ENCODE peak calls at places on chromosome 10, in four cellular contexts. L is HepG2, V is GM12878, C is K562. E is an unnamed sample.

GRCh38 chr10:12844796-12845524 is 156.6 kb downstream of the CCDC3 start:
- DNase-seq in L (peak), C (no peak), V (no peak), E (peak)

GRCh38 chr10:48932831-48933670 is 6.6 kb downstream of the LRRC18 start:
- DNase-seq in C (no peak), L (no peak), V (no peak), E (no peak)

GRCh38 chr10:101829561-101830315 is 11.5 kb upstream of the OGA start:
- DNase-seq in V (no peak), C (peak), L (no peak), E (peak)

GRCh38 chr10:24694086-24694485 is 29.6 kb downstream of the ARHGAP21 start:
- DNase-seq in L (no peak), V (no peak), C (no peak), E (no peak)

GRCh38 chr10:7233259-7233991 is 177.4 kb downstream of the SFMBT2 start:
- DNase-seq in V (no peak), L (peak), C (peak), E (no peak)

GRCh38 chr10:110527731-110528171 is 30.0 kb downstream of the DUSP5 start:
- DNase-seq in L (peak), V (no peak), C (no peak), E (no peak)

GRCh38 chr10:86253171-86254072 is 113.2 kb downstream of the GRID1 start:
- DNase-seq in C (no peak), L (no peak), V (no peak), E (peak)

GRCh38 chr10:114779803-114780609 is 41.6 kb upstream of the FHIP2A start:
- DNase-seq in C (no peak), L (peak), V (no peak), E (no peak)

GRCh38 chr10:76433161-76434005 is 1002.0 kb downstream of the LRMDA start:
- DNase-seq in C (no peak), L (peak), V (no peak), E (peak)

GRCh38 chr10:88181902-88182671 is 318.7 kb downstream of the PTEN start:
- DNase-seq in V (no peak), L (no peak), C (no peak), E (no peak)

GRCh38 chr10:47257396-47258120 is 42.4 kb upstream of the GDF10 start:
- DNase-seq in V (peak), C (no peak), L (no peak), E (no peak)

GRCh38 chr10:15439381-15439837 is 68.3 kb upstream of the FAM171A1 start:
- DNase-seq in L (peak), C (peak), V (no peak), E (peak)

GRCh38 chr10:100529473-100530298 is at the start of gene NDUFB8:
- DNase-seq in L (peak), V (peak), C (peak), E (peak)

GRCh38 chr10:69962746-69963135 is 89.9 kb upstream of the MACROH2A2 start:
- DNase-seq in C (no peak), L (no peak), V (no peak), E (no peak)

GRCh38 chr10:70343712-70344111 is 38.7 kb downstream of the LRRC20 start:
- DNase-seq in L (no peak), C (no peak), V (no peak), E (no peak)

GRCh38 chr10:75956624-75957023 is 525.2 kb downstream of the LRMDA start:
- DNase-seq in V (no peak), C (no peak), L (no peak), E (no peak)

GRCh38 chr10:11401314-11402222 is 209.9 kb downstream of the USP6NL start:
- DNase-seq in V (no peak), C (no peak), L (no peak), E (no peak)

GRCh38 chr10:101660268-101660667 is 34.7 kb downstream of the FBXW4 start:
- DNase-seq in C (no peak), L (no peak), V (no peak), E (no peak)

GRCh38 chr10:132461683-132462231 is 64.8 kb downstream of the PWWP2B start:
- DNase-seq in V (no peak), C (no peak), L (no peak), E (no peak)

GRCh38 chr10:6671976-6672375 is 91.9 kb upstream of the PRKCQ start:
- DNase-seq in V (no peak), L (no peak), C (no peak), E (no peak)

GRCh38 chr10:27100800-27101347 is 580 bp upstream of the ANKRD26 start:
- DNase-seq in L (no peak), V (no peak), C (no peak), E (no peak)

GRCh38 chr10:112332509-112333228 is 41.2 kb upstream of the ACSL5 start:
- DNase-seq in C (no peak), L (peak), V (no peak), E (no peak)

GRCh38 chr10:50517626-50518025 is 106.1 kb downstream of the SGMS1 start:
- DNase-seq in C (no peak), V (no peak), L (no peak), E (no peak)

GRCh38 chr10:60944159-60944909 is at the start of gene RHOBTB1:
- DNase-seq in C (peak), V (no peak), L (peak), E (peak)

GRCh38 chr10:129833366-129833765 is 130.7 kb downstream of the EBF3 start:
- DNase-seq in L (no peak), V (no peak), C (no peak), E (no peak)

GRCh38 chr10:121645696-121646095 is 47.5 kb upstream of the FGFR2 start:
- DNase-seq in L (no peak), V (no peak), C (no peak), E (no peak)

GRCh38 chr10:8052344-8052969 is 2.0 kb upstream of the GATA3 start:
- DNase-seq in C (no peak), V (no peak), L (no peak), E (no peak)

GRCh38 chr10:52551036-52551435 is 221.5 kb downstream of the MBL2 start:
- DNase-seq in V (no peak), L (no peak), C (no peak), E (no peak)

GRCh38 chr10:31317171-31317570 is 1.8 kb upstream of the ZEB1 start:
- DNase-seq in C (no peak), L (no peak), V (no peak), E (no peak)

GRCh38 chr10:31317652-31318381 is 1.2 kb upstream of the ZEB1 start:
- DNase-seq in L (no peak), C (peak), V (no peak), E (no peak)

GRCh38 chr10:31318382-31318853 is 598 bp upstream of the ZEB1 start:
- DNase-seq in V (peak), L (peak), C (peak), E (peak)

GRCh38 chr10:31314256-31315183 is 4.5 kb upstream of the ZEB1 start:
- DNase-seq in V (no peak), L (no peak), C (no peak), E (no peak)

GRCh38 chr10:31315453-31315852 is 3.6 kb upstream of the ZEB1 start:
- DNase-seq in V (no peak), C (no peak), L (no peak), E (no peak)
- TF ChIP-seq TAF1 in V (no peak), C (no peak), L (no peak), E (no peak)

GRCh38 chr10:4947039-4947634 is 16.1 kb upstream of the AKR1C1 start:
- DNase-seq in V (no peak), C (no peak), L (peak), E (no peak)

GRCh38 chr10:4946349-4946717 is 16.9 kb upstream of the AKR1C1 start:
- DNase-seq in C (no peak), L (no peak), V (no peak), E (no peak)

GRCh38 chr10:4944751-4945280 is 18.4 kb upstream of the AKR1C1 start:
- DNase-seq in C (no peak), L (no peak), V (no peak), E (no peak)

GRCh38 chr10:4945706-4946348 is 17.4 kb upstream of the AKR1C1 start:
- DNase-seq in V (no peak), C (no peak), L (no peak), E (no peak)

GRCh38 chr10:4947635-4948596 is 15.3 kb upstream of the AKR1C1 start:
- DNase-seq in C (no peak), L (peak), V (no peak), E (no peak)
- TF ChIP-seq ZBTB33 in C (no peak), L (no peak), V (no peak), E (no peak)

DNA sequence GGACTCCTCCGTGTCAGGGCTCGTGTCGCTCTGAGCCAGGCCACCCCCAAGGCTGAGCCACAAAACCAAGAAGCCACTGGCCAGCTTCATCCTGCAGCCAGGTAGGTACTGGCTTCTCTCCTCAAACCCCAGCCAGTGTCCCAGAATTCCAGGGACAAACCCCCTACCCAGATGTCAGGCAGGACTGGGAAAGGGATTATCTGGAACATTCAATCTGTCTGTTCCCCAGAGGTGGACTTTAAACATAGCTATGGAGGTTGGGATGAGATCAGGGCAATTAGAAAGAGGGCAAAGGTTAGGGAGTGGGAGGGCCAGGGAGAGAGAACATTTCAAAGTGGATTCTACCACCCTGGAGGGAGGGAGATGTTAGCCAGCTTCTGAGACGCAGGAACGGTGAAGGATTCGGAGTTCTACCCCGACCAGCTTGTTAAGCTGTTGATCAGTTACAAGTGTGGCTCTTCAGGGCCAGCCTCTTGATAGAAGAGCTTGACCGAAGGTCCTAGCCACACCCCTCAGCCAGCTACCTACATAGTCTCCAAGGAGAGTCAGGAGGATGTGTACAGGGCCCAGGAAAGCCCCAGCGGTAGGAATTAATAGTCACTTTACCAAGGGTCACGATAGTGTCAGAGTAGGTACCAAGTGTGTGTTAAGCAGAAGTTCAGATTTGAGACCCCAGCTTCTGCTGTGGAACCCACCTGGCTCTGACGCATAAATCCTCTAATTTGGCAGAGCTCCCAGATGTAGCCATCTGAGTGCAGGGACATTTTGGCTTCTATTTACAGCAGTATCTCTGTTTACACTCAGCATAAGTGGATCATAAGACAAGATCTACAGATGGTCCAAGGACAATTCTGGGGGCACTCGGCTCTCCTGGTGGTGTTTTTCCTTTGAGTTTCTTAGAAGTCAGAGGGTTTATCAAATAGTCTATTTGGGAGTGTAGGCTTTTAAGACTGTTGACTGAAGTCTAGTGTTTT is at the start of gene PLA2G12B:
- DNase-seq in C (no peak), V (no peak), L (peak), E (peak)
- TF ChIP-seq TAF1 in C (no peak), V (no peak), L (no peak), E (no peak)

DNA sequence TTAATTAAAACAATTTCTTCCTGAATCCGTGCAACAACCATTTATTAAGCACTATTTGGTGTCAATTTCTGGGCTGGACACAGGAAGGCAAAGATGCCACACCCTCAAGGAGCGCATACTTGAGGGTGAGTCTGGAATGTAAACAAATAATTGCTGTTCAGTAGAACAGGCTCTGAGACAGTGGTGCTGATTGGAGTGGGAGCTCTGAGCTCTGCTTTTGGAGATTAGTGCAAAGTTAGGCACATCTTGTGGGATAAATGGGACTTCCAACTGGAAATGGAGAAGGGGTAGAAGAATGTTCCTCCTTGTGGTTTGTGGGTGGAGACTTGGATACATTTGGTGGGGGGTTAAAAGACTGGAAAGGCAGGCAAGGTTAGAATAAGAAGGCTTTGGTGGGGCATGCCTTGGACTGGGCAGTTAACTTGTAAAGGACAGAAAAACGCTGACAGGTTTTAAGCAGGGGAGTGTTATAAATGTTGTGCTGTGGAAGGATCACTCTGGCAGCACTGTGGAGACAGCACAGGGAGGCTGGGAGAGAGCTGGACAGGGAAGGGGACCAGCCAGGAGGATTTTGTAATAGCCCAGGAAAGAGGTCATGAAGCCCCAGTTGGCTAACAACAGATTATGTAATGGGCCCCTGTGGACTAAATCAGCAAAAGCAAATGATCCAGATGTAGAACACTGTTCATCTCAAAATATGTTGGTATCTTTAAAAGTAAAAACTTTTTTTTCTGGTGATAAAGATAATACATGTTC is 80.7 kb downstream of the ZNF365 start:
- DNase-seq in L (no peak), V (no peak), C (no peak), E (no peak)
- TF ChIP-seq ZBTB33 in L (no peak), V (no peak), C (no peak), E (no peak)

DNA sequence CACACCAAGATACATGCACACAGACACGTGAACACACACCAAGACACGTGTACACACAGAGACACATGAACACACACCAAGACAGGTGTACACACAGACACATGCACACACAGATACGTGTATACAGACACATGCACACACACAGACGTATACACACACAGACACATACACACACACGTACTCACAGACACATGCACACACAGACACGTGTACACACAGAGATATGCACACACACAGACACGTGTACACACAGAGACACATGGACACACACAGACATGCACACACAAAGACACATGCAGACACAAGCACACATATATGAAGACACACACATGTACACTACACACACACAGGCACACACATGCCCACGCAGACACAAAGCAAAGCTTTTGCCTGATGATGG is 134.6 kb downstream of the TCERG1L start:
- DNase-seq in C (no peak), L (no peak), V (no peak), E (no peak)
- TF ChIP-seq TAF1 in C (no peak), L (no peak), V (no peak), E (no peak)

E was measured in SK-N-SH.